ENCODE peak calls at places on chromosomes 3 and 15, in eight cellular contexts. One of them, this sample, is unnamed.

GRCh38 chr3:142779591-142779990 is 55.8 kb downstream of the TRPC1 start:
- DNase-seq in DND-41: no peak
- DNase-seq in NCI-H748 treated with DMSO at 0.1 percent for 48 hours: no peak
- DNase-seq in mucosa of gallbladder: no peak
- DNase-seq in stimulated activated CD8-positive, alpha-beta memory T cell treated with anti-CD3 and anti-CD28 coated beads, Interleukin-4, amount 100 ng/mL, for 24 hours: no peak
- DNase-seq in HS-27A: no peak
- DNase-seq in MCF 10A: no peak
- DNase-seq in stimulated activated CD4-positive, alpha-beta T cell treated with anti-CD3 and anti-CD28 coated beads, Interleukin-15, amount 100 ng/mL, for 48 hours: no peak
- DNase-seq in this sample: no peak

GRCh38 chr3:114231616-114232015 is 5.8 kb downstream of the ZNF80 start:
- DNase-seq in DND-41: peak
- DNase-seq in NCI-H748 treated with DMSO at 0.1 percent for 48 hours: no peak
- DNase-seq in mucosa of gallbladder: no peak
- DNase-seq in stimulated activated CD8-positive, alpha-beta memory T cell treated with anti-CD3 and anti-CD28 coated beads, Interleukin-4, amount 100 ng/mL, for 24 hours: no peak
- DNase-seq in HS-27A: no peak
- DNase-seq in MCF 10A: no peak
- DNase-seq in stimulated activated CD4-positive, alpha-beta T cell treated with anti-CD3 and anti-CD28 coated beads, Interleukin-15, amount 100 ng/mL, for 48 hours: no peak
- DNase-seq in this sample: no peak

GRCh38 chr3:60188803-60189202 is 1062.4 kb downstream of the FHIT start:
- DNase-seq in DND-41: no peak
- DNase-seq in NCI-H748 treated with DMSO at 0.1 percent for 48 hours: no peak
- DNase-seq in mucosa of gallbladder: no peak
- DNase-seq in stimulated activated CD8-positive, alpha-beta memory T cell treated with anti-CD3 and anti-CD28 coated beads, Interleukin-4, amount 100 ng/mL, for 24 hours: no peak
- DNase-seq in HS-27A: no peak
- DNase-seq in MCF 10A: no peak
- DNase-seq in stimulated activated CD4-positive, alpha-beta T cell treated with anti-CD3 and anti-CD28 coated beads, Interleukin-15, amount 100 ng/mL, for 48 hours: no peak
- DNase-seq in this sample: no peak

GRCh38 chr3:171516765-171517164 is 56.6 kb upstream of the TNIK start:
- DNase-seq in DND-41: no peak
- DNase-seq in NCI-H748 treated with DMSO at 0.1 percent for 48 hours: no peak
- DNase-seq in mucosa of gallbladder: no peak
- DNase-seq in stimulated activated CD8-positive, alpha-beta memory T cell treated with anti-CD3 and anti-CD28 coated beads, Interleukin-4, amount 100 ng/mL, for 24 hours: no peak
- DNase-seq in HS-27A: no peak
- DNase-seq in MCF 10A: no peak
- DNase-seq in stimulated activated CD4-positive, alpha-beta T cell treated with anti-CD3 and anti-CD28 coated beads, Interleukin-15, amount 100 ng/mL, for 48 hours: no peak
- DNase-seq in this sample: no peak

GRCh38 chr3:102174832-102175374 is 259.9 kb upstream of the ZPLD1 start:
- DNase-seq in DND-41: no peak
- DNase-seq in NCI-H748 treated with DMSO at 0.1 percent for 48 hours: no peak
- DNase-seq in mucosa of gallbladder: no peak
- DNase-seq in stimulated activated CD8-positive, alpha-beta memory T cell treated with anti-CD3 and anti-CD28 coated beads, Interleukin-4, amount 100 ng/mL, for 24 hours: no peak
- DNase-seq in HS-27A: no peak
- DNase-seq in MCF 10A: no peak
- DNase-seq in stimulated activated CD4-positive, alpha-beta T cell treated with anti-CD3 and anti-CD28 coated beads, Interleukin-15, amount 100 ng/mL, for 48 hours: no peak
- DNase-seq in this sample: no peak

GRCh38 chr3:194135806-194136518 is at the start of gene HES1:
- DNase-seq in DND-41: peak
- DNase-seq in NCI-H748 treated with DMSO at 0.1 percent for 48 hours: peak
- DNase-seq in mucosa of gallbladder: peak
- DNase-seq in stimulated activated CD8-positive, alpha-beta memory T cell treated with anti-CD3 and anti-CD28 coated beads, Interleukin-4, amount 100 ng/mL, for 24 hours: peak
- DNase-seq in HS-27A: peak
- DNase-seq in MCF 10A: peak
- DNase-seq in stimulated activated CD4-positive, alpha-beta T cell treated with anti-CD3 and anti-CD28 coated beads, Interleukin-15, amount 100 ng/mL, for 48 hours: no peak
- DNase-seq in this sample: peak

GRCh38 chr15:85129881-85130280 is 148.2 kb downstream of the PDE8A start:
- DNase-seq in DND-41: no peak
- DNase-seq in NCI-H748 treated with DMSO at 0.1 percent for 48 hours: no peak
- DNase-seq in mucosa of gallbladder: no peak
- DNase-seq in stimulated activated CD8-positive, alpha-beta memory T cell treated with anti-CD3 and anti-CD28 coated beads, Interleukin-4, amount 100 ng/mL, for 24 hours: no peak
- DNase-seq in HS-27A: no peak
- DNase-seq in MCF 10A: no peak
- DNase-seq in stimulated activated CD4-positive, alpha-beta T cell treated with anti-CD3 and anti-CD28 coated beads, Interleukin-15, amount 100 ng/mL, for 48 hours: no peak
- DNase-seq in this sample: no peak

GRCh38 chr3:79651536-79652065 is 116.2 kb downstream of the ROBO1 start:
- DNase-seq in DND-41: no peak
- DNase-seq in NCI-H748 treated with DMSO at 0.1 percent for 48 hours: peak
- DNase-seq in mucosa of gallbladder: no peak
- DNase-seq in stimulated activated CD8-positive, alpha-beta memory T cell treated with anti-CD3 and anti-CD28 coated beads, Interleukin-4, amount 100 ng/mL, for 24 hours: no peak
- DNase-seq in HS-27A: no peak
- DNase-seq in MCF 10A: no peak
- DNase-seq in stimulated activated CD4-positive, alpha-beta T cell treated with anti-CD3 and anti-CD28 coated beads, Interleukin-15, amount 100 ng/mL, for 48 hours: no peak
- DNase-seq in this sample: peak

GRCh38 chr15:43520138-43520537 is 2.7 kb downstream of the MAP1A start:
- DNase-seq in DND-41: no peak
- DNase-seq in NCI-H748 treated with DMSO at 0.1 percent for 48 hours: no peak
- DNase-seq in mucosa of gallbladder: no peak
- DNase-seq in stimulated activated CD8-positive, alpha-beta memory T cell treated with anti-CD3 and anti-CD28 coated beads, Interleukin-4, amount 100 ng/mL, for 24 hours: no peak
- DNase-seq in HS-27A: no peak
- DNase-seq in MCF 10A: no peak
- DNase-seq in stimulated activated CD4-positive, alpha-beta T cell treated with anti-CD3 and anti-CD28 coated beads, Interleukin-15, amount 100 ng/mL, for 48 hours: no peak
- DNase-seq in this sample: no peak

GRCh38 chr3:197368330-197368729 is 69.9 kb upstream of the DLG1 start:
- DNase-seq in DND-41: no peak
- DNase-seq in NCI-H748 treated with DMSO at 0.1 percent for 48 hours: no peak
- DNase-seq in mucosa of gallbladder: no peak
- DNase-seq in stimulated activated CD8-positive, alpha-beta memory T cell treated with anti-CD3 and anti-CD28 coated beads, Interleukin-4, amount 100 ng/mL, for 24 hours: no peak
- DNase-seq in HS-27A: no peak
- DNase-seq in MCF 10A: no peak
- DNase-seq in stimulated activated CD4-positive, alpha-beta T cell treated with anti-CD3 and anti-CD28 coated beads, Interleukin-15, amount 100 ng/mL, for 48 hours: no peak
- DNase-seq in this sample: peak

GRCh38 chr3:179036226-179036625 is 35.4 kb downstream of the ZMAT3 start:
- DNase-seq in DND-41: no peak
- DNase-seq in NCI-H748 treated with DMSO at 0.1 percent for 48 hours: no peak
- DNase-seq in mucosa of gallbladder: no peak
- DNase-seq in stimulated activated CD8-positive, alpha-beta memory T cell treated with anti-CD3 and anti-CD28 coated beads, Interleukin-4, amount 100 ng/mL, for 24 hours: no peak
- DNase-seq in HS-27A: peak
- DNase-seq in MCF 10A: no peak
- DNase-seq in stimulated activated CD4-positive, alpha-beta T cell treated with anti-CD3 and anti-CD28 coated beads, Interleukin-15, amount 100 ng/mL, for 48 hours: no peak
- DNase-seq in this sample: no peak

GRCh38 chr15:28904023-28904422 is 18.2 kb downstream of the APBA2 start:
- DNase-seq in DND-41: no peak
- DNase-seq in NCI-H748 treated with DMSO at 0.1 percent for 48 hours: no peak
- DNase-seq in mucosa of gallbladder: no peak
- DNase-seq in stimulated activated CD8-positive, alpha-beta memory T cell treated with anti-CD3 and anti-CD28 coated beads, Interleukin-4, amount 100 ng/mL, for 24 hours: no peak
- DNase-seq in HS-27A: no peak
- DNase-seq in MCF 10A: no peak
- DNase-seq in stimulated activated CD4-positive, alpha-beta T cell treated with anti-CD3 and anti-CD28 coated beads, Interleukin-15, amount 100 ng/mL, for 48 hours: no peak
- DNase-seq in this sample: no peak

GRCh38 chr15:92733934-92734521 is 78.5 kb upstream of the FAM174B start:
- DNase-seq in DND-41: no peak
- DNase-seq in NCI-H748 treated with DMSO at 0.1 percent for 48 hours: peak
- DNase-seq in mucosa of gallbladder: no peak
- DNase-seq in stimulated activated CD8-positive, alpha-beta memory T cell treated with anti-CD3 and anti-CD28 coated beads, Interleukin-4, amount 100 ng/mL, for 24 hours: no peak
- DNase-seq in HS-27A: no peak
- DNase-seq in MCF 10A: no peak
- DNase-seq in stimulated activated CD4-positive, alpha-beta T cell treated with anti-CD3 and anti-CD28 coated beads, Interleukin-15, amount 100 ng/mL, for 48 hours: no peak
- DNase-seq in this sample: no peak

GRCh38 chr3:33044676-33045075 is 52.3 kb downstream of the GLB1 start:
- DNase-seq in DND-41: peak
- DNase-seq in NCI-H748 treated with DMSO at 0.1 percent for 48 hours: no peak
- DNase-seq in mucosa of gallbladder: no peak
- DNase-seq in stimulated activated CD8-positive, alpha-beta memory T cell treated with anti-CD3 and anti-CD28 coated beads, Interleukin-4, amount 100 ng/mL, for 24 hours: no peak
- DNase-seq in HS-27A: no peak
- DNase-seq in MCF 10A: no peak
- DNase-seq in stimulated activated CD4-positive, alpha-beta T cell treated with anti-CD3 and anti-CD28 coated beads, Interleukin-15, amount 100 ng/mL, for 48 hours: no peak
- DNase-seq in this sample: no peak

GRCh38 chr3:157394361-157394760 is 42.3 kb upstream of the PTX3 start:
- DNase-seq in DND-41: no peak
- DNase-seq in NCI-H748 treated with DMSO at 0.1 percent for 48 hours: no peak
- DNase-seq in mucosa of gallbladder: no peak
- DNase-seq in stimulated activated CD8-positive, alpha-beta memory T cell treated with anti-CD3 and anti-CD28 coated beads, Interleukin-4, amount 100 ng/mL, for 24 hours: no peak
- DNase-seq in HS-27A: no peak
- DNase-seq in MCF 10A: no peak
- DNase-seq in stimulated activated CD4-positive, alpha-beta T cell treated with anti-CD3 and anti-CD28 coated beads, Interleukin-15, amount 100 ng/mL, for 48 hours: no peak
- DNase-seq in this sample: no peak

GRCh38 chr3:59237121-59237520 is 187.3 kb upstream of the CFAP20DC start:
- DNase-seq in DND-41: no peak
- DNase-seq in NCI-H748 treated with DMSO at 0.1 percent for 48 hours: no peak
- DNase-seq in mucosa of gallbladder: no peak
- DNase-seq in stimulated activated CD8-positive, alpha-beta memory T cell treated with anti-CD3 and anti-CD28 coated beads, Interleukin-4, amount 100 ng/mL, for 24 hours: no peak
- DNase-seq in HS-27A: no peak
- DNase-seq in MCF 10A: no peak
- DNase-seq in stimulated activated CD4-positive, alpha-beta T cell treated with anti-CD3 and anti-CD28 coated beads, Interleukin-15, amount 100 ng/mL, for 48 hours: no peak
- DNase-seq in this sample: no peak

GRCh38 chr3:116836286-116836685 is 126.7 kb downstream of the TUSC7 start:
- DNase-seq in DND-41: no peak
- DNase-seq in NCI-H748 treated with DMSO at 0.1 percent for 48 hours: no peak
- DNase-seq in mucosa of gallbladder: no peak
- DNase-seq in stimulated activated CD8-positive, alpha-beta memory T cell treated with anti-CD3 and anti-CD28 coated beads, Interleukin-4, amount 100 ng/mL, for 24 hours: no peak
- DNase-seq in HS-27A: peak
- DNase-seq in MCF 10A: no peak
- DNase-seq in stimulated activated CD4-positive, alpha-beta T cell treated with anti-CD3 and anti-CD28 coated beads, Interleukin-15, amount 100 ng/mL, for 48 hours: no peak
- DNase-seq in this sample: no peak

GRCh38 chr3:8301977-8302589 is 199.5 kb upstream of the LMCD1 start:
- DNase-seq in DND-41: peak
- DNase-seq in NCI-H748 treated with DMSO at 0.1 percent for 48 hours: no peak
- DNase-seq in mucosa of gallbladder: peak
- DNase-seq in stimulated activated CD8-positive, alpha-beta memory T cell treated with anti-CD3 and anti-CD28 coated beads, Interleukin-4, amount 100 ng/mL, for 24 hours: no peak
- DNase-seq in HS-27A: no peak
- DNase-seq in MCF 10A: peak
- DNase-seq in stimulated activated CD4-positive, alpha-beta T cell treated with anti-CD3 and anti-CD28 coated beads, Interleukin-15, amount 100 ng/mL, for 48 hours: no peak
- DNase-seq in this sample: peak

GRCh38 chr3:119331661-119332060 is 37.5 kb downstream of the ARHGAP31 start:
- DNase-seq in DND-41: no peak
- DNase-seq in NCI-H748 treated with DMSO at 0.1 percent for 48 hours: no peak
- DNase-seq in mucosa of gallbladder: no peak
- DNase-seq in stimulated activated CD8-positive, alpha-beta memory T cell treated with anti-CD3 and anti-CD28 coated beads, Interleukin-4, amount 100 ng/mL, for 24 hours: no peak
- DNase-seq in HS-27A: no peak
- DNase-seq in MCF 10A: no peak
- DNase-seq in stimulated activated CD4-positive, alpha-beta T cell treated with anti-CD3 and anti-CD28 coated beads, Interleukin-15, amount 100 ng/mL, for 48 hours: no peak
- DNase-seq in this sample: no peak

GRCh38 chr3:31423522-31423921 is 109.2 kb upstream of the STT3B start:
- DNase-seq in DND-41: no peak
- DNase-seq in NCI-H748 treated with DMSO at 0.1 percent for 48 hours: no peak
- DNase-seq in mucosa of gallbladder: no peak
- DNase-seq in stimulated activated CD8-positive, alpha-beta memory T cell treated with anti-CD3 and anti-CD28 coated beads, Interleukin-4, amount 100 ng/mL, for 24 hours: no peak
- DNase-seq in HS-27A: no peak
- DNase-seq in MCF 10A: peak
- DNase-seq in stimulated activated CD4-positive, alpha-beta T cell treated with anti-CD3 and anti-CD28 coated beads, Interleukin-15, amount 100 ng/mL, for 48 hours: no peak
- DNase-seq in this sample: no peak

GRCh38 chr15:79872358-79873017 is 24.3 kb downstream of the MTHFS start:
- DNase-seq in DND-41: no peak
- DNase-seq in NCI-H748 treated with DMSO at 0.1 percent for 48 hours: no peak
- DNase-seq in mucosa of gallbladder: no peak
- DNase-seq in stimulated activated CD8-positive, alpha-beta memory T cell treated with anti-CD3 and anti-CD28 coated beads, Interleukin-4, amount 100 ng/mL, for 24 hours: no peak
- DNase-seq in HS-27A: no peak
- DNase-seq in MCF 10A: no peak
- DNase-seq in stimulated activated CD4-positive, alpha-beta T cell treated with anti-CD3 and anti-CD28 coated beads, Interleukin-15, amount 100 ng/mL, for 48 hours: no peak
- DNase-seq in this sample: no peak

GRCh38 chr3:12629560-12629959 is 34.4 kb downstream of the RAF1 start:
- DNase-seq in DND-41: no peak
- DNase-seq in NCI-H748 treated with DMSO at 0.1 percent for 48 hours: no peak
- DNase-seq in mucosa of gallbladder: peak
- DNase-seq in stimulated activated CD8-positive, alpha-beta memory T cell treated with anti-CD3 and anti-CD28 coated beads, Interleukin-4, amount 100 ng/mL, for 24 hours: no peak
- DNase-seq in HS-27A: no peak
- DNase-seq in MCF 10A: peak
- DNase-seq in stimulated activated CD4-positive, alpha-beta T cell treated with anti-CD3 and anti-CD28 coated beads, Interleukin-15, amount 100 ng/mL, for 48 hours: no peak
- DNase-seq in this sample: no peak

GRCh38 chr3:10192953-10193691 is 28.4 kb downstream of the IRAK2 start:
- DNase-seq in DND-41: peak
- DNase-seq in NCI-H748 treated with DMSO at 0.1 percent for 48 hours: no peak
- DNase-seq in mucosa of gallbladder: peak
- DNase-seq in stimulated activated CD8-positive, alpha-beta memory T cell treated with anti-CD3 and anti-CD28 coated beads, Interleukin-4, amount 100 ng/mL, for 24 hours: no peak
- DNase-seq in HS-27A: peak
- DNase-seq in MCF 10A: peak
- DNase-seq in stimulated activated CD4-positive, alpha-beta T cell treated with anti-CD3 and anti-CD28 coated beads, Interleukin-15, amount 100 ng/mL, for 48 hours: peak
- DNase-seq in this sample: peak

GRCh38 chr3:81198766-81199165 is 562.7 kb downstream of the GBE1 start:
- DNase-seq in DND-41: no peak
- DNase-seq in NCI-H748 treated with DMSO at 0.1 percent for 48 hours: no peak
- DNase-seq in mucosa of gallbladder: no peak
- DNase-seq in stimulated activated CD8-positive, alpha-beta memory T cell treated with anti-CD3 and anti-CD28 coated beads, Interleukin-4, amount 100 ng/mL, for 24 hours: no peak
- DNase-seq in HS-27A: no peak
- DNase-seq in MCF 10A: no peak
- DNase-seq in stimulated activated CD4-positive, alpha-beta T cell treated with anti-CD3 and anti-CD28 coated beads, Interleukin-15, amount 100 ng/mL, for 48 hours: no peak
- DNase-seq in this sample: no peak

GRCh38 chr3:143590660-143591059 is 257.6 kb downstream of the SLC9A9 start:
- DNase-seq in DND-41: no peak
- DNase-seq in NCI-H748 treated with DMSO at 0.1 percent for 48 hours: no peak
- DNase-seq in mucosa of gallbladder: no peak
- DNase-seq in stimulated activated CD8-positive, alpha-beta memory T cell treated with anti-CD3 and anti-CD28 coated beads, Interleukin-4, amount 100 ng/mL, for 24 hours: no peak
- DNase-seq in HS-27A: no peak
- DNase-seq in MCF 10A: no peak
- DNase-seq in stimulated activated CD4-positive, alpha-beta T cell treated with anti-CD3 and anti-CD28 coated beads, Interleukin-15, amount 100 ng/mL, for 48 hours: no peak
- DNase-seq in this sample: peak

GRCh38 chr3:157542711-157543485 is 39.7 kb upstream of the VEPH1 start:
- DNase-seq in DND-41: no peak
- DNase-seq in NCI-H748 treated with DMSO at 0.1 percent for 48 hours: no peak
- DNase-seq in mucosa of gallbladder: peak
- DNase-seq in stimulated activated CD8-positive, alpha-beta memory T cell treated with anti-CD3 and anti-CD28 coated beads, Interleukin-4, amount 100 ng/mL, for 24 hours: no peak
- DNase-seq in HS-27A: no peak
- DNase-seq in MCF 10A: peak
- DNase-seq in stimulated activated CD4-positive, alpha-beta T cell treated with anti-CD3 and anti-CD28 coated beads, Interleukin-15, amount 100 ng/mL, for 48 hours: no peak
- DNase-seq in this sample: peak

GRCh38 chr15:50542051-50542450 is 4.4 kb downstream of the USP50 start:
- DNase-seq in DND-41: no peak
- DNase-seq in NCI-H748 treated with DMSO at 0.1 percent for 48 hours: no peak
- DNase-seq in mucosa of gallbladder: no peak
- DNase-seq in stimulated activated CD8-positive, alpha-beta memory T cell treated with anti-CD3 and anti-CD28 coated beads, Interleukin-4, amount 100 ng/mL, for 24 hours: no peak
- DNase-seq in HS-27A: no peak
- DNase-seq in MCF 10A: no peak
- DNase-seq in stimulated activated CD4-positive, alpha-beta T cell treated with anti-CD3 and anti-CD28 coated beads, Interleukin-15, amount 100 ng/mL, for 48 hours: no peak
- DNase-seq in this sample: no peak

This sample was measured in neural progenitor cell.